ENCODE peak calls at places on chromosomes 11 and 22, in nine cellular contexts. R is NB4, V is erythroblast, L is Peyer's patch, J is lower leg skin, M is adrenal gland, W is GM12892, F is suprapubic skin, O is body of pancreas. U is an unnamed sample.

GRCh38 chr11:116427903-116428637 is 344.7 kb downstream of the BUD13 start:
- DNase-seq in R (no peak), O (no peak), J (no peak), V (no peak), L (no peak), M (no peak), F (no peak), W (no peak), U (no peak)

GRCh38 chr22:25567305-25567704 is 2.8 kb downstream of the GRK3 start:
- DNase-seq in V (peak), L (no peak), M (no peak), F (no peak), W (no peak), J (no peak), O (no peak), R (no peak), U (no peak)

GRCh38 chr11:12362857-12363256 is 14.5 kb upstream of the PARVA start:
- DNase-seq in O (no peak), W (no peak), F (no peak), R (no peak), M (no peak), L (no peak), V (no peak), J (no peak), U (no peak)

GRCh38 chr22:32967285-32968101 is 90.7 kb downstream of the SYN3 start:
- DNase-seq in R (no peak), F (no peak), J (peak), W (no peak), V (no peak), L (no peak), M (no peak), O (no peak), U (no peak)

GRCh38 chr11:88414385-88414861 is 76.9 kb upstream of the CTSC start:
- DNase-seq in L (no peak), F (no peak), W (no peak), R (peak), O (peak), M (peak), V (peak), J (no peak), U (no peak)

GRCh38 chr11:16280256-16280682 is 76.1 kb downstream of the SOX6 start:
- DNase-seq in M (no peak), R (no peak), F (no peak), J (no peak), W (no peak), V (peak), L (no peak), O (no peak), U (no peak)

GRCh38 chr22:49515486-49515885 is 312.2 kb downstream of the BRD1 start:
- DNase-seq in V (no peak), L (no peak), R (peak), O (no peak), F (no peak), M (no peak), W (no peak), J (peak), U (no peak)

GRCh38 chr11:94910779-94911178 is 62.6 kb downstream of the CWC15 start:
- DNase-seq in M (no peak), J (no peak), O (no peak), F (no peak), V (no peak), L (no peak), R (no peak), W (no peak), U (no peak)

GRCh38 chr11:119389611-119390254 is 8.2 kb upstream of the USP2 start:
- DNase-seq in R (no peak), J (no peak), L (no peak), V (peak), F (no peak), O (peak), M (no peak), W (no peak), U (no peak)

GRCh38 chr11:47923667-47924066 is 56.7 kb upstream of the PTPRJ start:
- DNase-seq in J (no peak), M (no peak), O (peak), R (no peak), V (no peak), W (no peak), L (no peak), F (no peak), U (no peak)

GRCh38 chr22:28369849-28370248 is 309.8 kb downstream of the TTC28 start:
- DNase-seq in R (no peak), J (no peak), M (no peak), L (no peak), F (no peak), W (no peak), O (no peak), V (peak), U (no peak)

GRCh38 chr22:29245626-29246385 is 22.0 kb downstream of the RHBDD3 start:
- DNase-seq in V (peak), R (peak), J (peak), O (peak), L (peak), F (no peak), M (peak), W (peak), U (peak)

GRCh38 chr11:116499396-116500001 is 273.3 kb downstream of the BUD13 start:
- DNase-seq in L (no peak), R (peak), V (peak), M (peak), W (peak), O (peak), J (peak), F (peak), U (peak)

GRCh38 chr11:2449548-2450320 is 4.9 kb downstream of the KCNQ1 start:
- DNase-seq in M (no peak), L (no peak), F (no peak), O (no peak), W (no peak), J (no peak), R (no peak), V (no peak), U (no peak)

GRCh38 chr11:35321532-35322320 is 97.6 kb downstream of the SLC1A2 start:
- DNase-seq in L (no peak), J (no peak), W (no peak), M (no peak), R (no peak), O (peak), V (no peak), F (no peak), U (no peak)

GRCh38 chr22:46142548-46143490 is 7.5 kb upstream of the PPARA start:
- DNase-seq in V (no peak), J (no peak), W (no peak), M (no peak), R (no peak), O (no peak), F (peak), L (no peak), U (no peak)

GRCh38 chr11:119093666-119093950 is 8.0 kb downstream of the DPAGT1 start:
- DNase-seq in O (no peak), F (no peak), W (no peak), J (no peak), M (no peak), R (no peak), V (peak), L (no peak), U (no peak)

GRCh38 chr22:35543702-35544101 is 3.1 kb downstream of the RASD2 start:
- DNase-seq in J (no peak), O (no peak), F (no peak), M (no peak), L (no peak), V (no peak), W (no peak), R (no peak), U (no peak)

GRCh38 chr11:36726420-36726819 is 128.4 kb upstream of the RAG2 start:
- DNase-seq in L (no peak), W (no peak), R (no peak), J (no peak), O (no peak), M (no peak), V (no peak), F (no peak), U (no peak)

GRCh38 chr11:36730761-36731160 is 132.7 kb upstream of the RAG2 start:
- DNase-seq in M (no peak), J (no peak), F (no peak), W (no peak), V (no peak), R (no peak), O (no peak), L (no peak), U (no peak)

GRCh38 chr11:36724742-36725387 is 126.8 kb upstream of the RAG2 start:
- DNase-seq in W (no peak), M (no peak), V (no peak), F (no peak), O (no peak), R (peak), L (no peak), J (no peak), U (no peak)

GRCh38 chr11:36729765-36730164 is 131.7 kb upstream of the RAG2 start:
- DNase-seq in R (no peak), L (no peak), M (no peak), V (no peak), J (no peak), F (no peak), O (no peak), W (no peak), U (no peak)
- TF ChIP-seq POLR2A in R (no peak), L (no peak), M (no peak), V (no peak), J (no peak), F (no peak), O (no peak), W (no peak), U (no peak)

DNA sequence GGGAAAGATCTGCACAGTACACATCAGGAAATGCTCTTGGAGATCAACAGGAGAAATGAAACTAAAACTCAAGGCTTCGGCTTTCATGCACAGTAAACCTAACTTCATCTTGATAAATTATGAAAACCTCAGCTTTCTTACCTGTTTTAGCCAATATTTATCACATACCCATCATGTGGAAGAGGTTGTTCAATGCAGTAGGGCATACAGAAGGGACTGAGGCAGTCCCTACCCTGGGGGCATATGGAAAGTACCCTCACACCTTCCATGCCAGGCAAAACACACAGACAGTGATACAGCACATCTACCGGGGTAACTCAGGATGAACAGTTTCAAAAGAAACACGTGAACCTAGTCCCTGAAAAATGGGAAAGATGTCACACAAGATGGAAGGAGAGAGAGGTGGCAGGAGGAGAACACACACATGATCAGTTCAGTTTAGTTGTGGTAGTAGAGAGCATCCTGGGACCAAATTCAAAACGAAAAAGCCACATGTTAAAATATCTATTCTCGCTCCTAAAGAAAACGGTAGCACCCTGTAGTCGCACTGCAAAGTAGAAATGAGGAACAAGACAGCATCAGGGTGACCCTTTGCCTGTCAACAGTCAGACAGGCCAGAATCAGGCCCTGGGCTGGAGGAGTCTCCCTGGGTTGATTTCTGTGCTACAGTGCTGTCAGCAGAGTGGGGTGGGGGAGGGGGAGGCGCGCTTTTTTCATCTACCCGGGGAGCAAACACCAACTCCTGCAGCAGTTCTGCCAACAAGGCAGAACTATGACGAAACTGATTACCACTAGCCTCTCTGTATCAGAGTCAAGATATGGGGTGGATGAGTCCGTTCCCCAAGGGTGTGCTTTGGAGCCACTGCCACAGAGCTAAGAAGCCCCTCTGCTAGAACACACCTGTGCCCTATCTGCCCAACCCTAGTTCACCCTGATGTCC is 1.3 kb downstream of the HIRA start:
- DNase-seq in R (peak), W (peak), F (no peak), V (peak), M (peak), J (no peak), O (peak), L (peak), U (peak)
- TF ChIP-seq POLR2A in R (no peak), W (no peak), F (no peak), V (peak), M (peak), J (no peak), O (no peak), L (no peak), U (no peak)

GRCh38 chr22:42432020-42432596 is at the start of gene NFAM1:
- DNase-seq in O (peak), J (no peak), M (no peak), R (peak), W (no peak), V (no peak), L (peak), F (no peak), U (no peak)
- TF ChIP-seq POLR2A in O (peak), J (no peak), M (no peak), R (peak), W (no peak), V (no peak), L (no peak), F (no peak), U (no peak)

DNA sequence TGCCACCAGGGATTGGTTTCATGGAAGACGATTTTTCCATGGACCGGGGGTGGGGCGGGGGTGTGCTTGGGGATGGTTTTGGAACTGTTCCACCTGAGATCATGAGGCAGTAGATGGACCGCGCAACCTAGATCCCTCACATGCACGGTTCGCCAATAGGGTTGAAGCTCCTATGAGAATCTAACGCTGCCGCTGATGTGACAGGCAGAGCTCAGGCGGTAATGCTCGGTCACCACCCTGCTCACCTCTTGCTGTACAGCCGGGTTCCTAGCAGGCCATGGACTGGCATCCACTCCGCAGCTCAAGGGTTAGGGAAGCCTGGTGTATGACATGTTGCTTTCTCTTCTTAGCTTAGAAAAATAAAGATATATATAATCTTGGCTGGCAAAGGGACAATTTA is 22.0 kb downstream of the RBX1 start:
- DNase-seq in F (no peak), O (no peak), R (no peak), W (no peak), J (no peak), L (no peak), M (no peak), V (no peak), U (no peak)
- TF ChIP-seq POLR2A in F (no peak), O (no peak), R (no peak), W (no peak), J (no peak), L (no peak), M (no peak), V (no peak), U (no peak)

DNA sequence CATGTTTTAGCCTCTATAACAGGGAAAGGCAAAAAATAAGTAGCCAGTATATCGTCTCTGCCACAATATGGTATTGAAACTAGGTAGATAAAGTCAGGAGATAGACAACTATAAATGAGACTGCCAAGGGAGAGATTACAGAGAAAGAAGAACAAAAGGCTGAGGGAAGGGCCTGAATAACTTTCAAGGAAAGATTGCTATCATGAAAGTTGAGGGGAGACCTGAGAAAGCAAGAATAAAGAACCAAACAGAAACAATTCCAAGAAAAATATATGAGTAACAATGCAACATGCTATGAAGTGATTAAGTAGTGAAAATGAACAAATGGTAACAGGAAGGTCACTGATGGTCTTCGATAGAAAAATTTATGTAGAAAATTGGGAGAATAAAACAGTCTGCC is 690.1 kb downstream of the METTL15 start:
- DNase-seq in W (no peak), L (no peak), M (no peak), R (no peak), V (no peak), J (no peak), O (no peak), F (no peak), U (no peak)
- TF ChIP-seq POLR2A in W (no peak), L (no peak), M (no peak), R (no peak), V (no peak), J (no peak), O (no peak), F (no peak), U (no peak)

DNA sequence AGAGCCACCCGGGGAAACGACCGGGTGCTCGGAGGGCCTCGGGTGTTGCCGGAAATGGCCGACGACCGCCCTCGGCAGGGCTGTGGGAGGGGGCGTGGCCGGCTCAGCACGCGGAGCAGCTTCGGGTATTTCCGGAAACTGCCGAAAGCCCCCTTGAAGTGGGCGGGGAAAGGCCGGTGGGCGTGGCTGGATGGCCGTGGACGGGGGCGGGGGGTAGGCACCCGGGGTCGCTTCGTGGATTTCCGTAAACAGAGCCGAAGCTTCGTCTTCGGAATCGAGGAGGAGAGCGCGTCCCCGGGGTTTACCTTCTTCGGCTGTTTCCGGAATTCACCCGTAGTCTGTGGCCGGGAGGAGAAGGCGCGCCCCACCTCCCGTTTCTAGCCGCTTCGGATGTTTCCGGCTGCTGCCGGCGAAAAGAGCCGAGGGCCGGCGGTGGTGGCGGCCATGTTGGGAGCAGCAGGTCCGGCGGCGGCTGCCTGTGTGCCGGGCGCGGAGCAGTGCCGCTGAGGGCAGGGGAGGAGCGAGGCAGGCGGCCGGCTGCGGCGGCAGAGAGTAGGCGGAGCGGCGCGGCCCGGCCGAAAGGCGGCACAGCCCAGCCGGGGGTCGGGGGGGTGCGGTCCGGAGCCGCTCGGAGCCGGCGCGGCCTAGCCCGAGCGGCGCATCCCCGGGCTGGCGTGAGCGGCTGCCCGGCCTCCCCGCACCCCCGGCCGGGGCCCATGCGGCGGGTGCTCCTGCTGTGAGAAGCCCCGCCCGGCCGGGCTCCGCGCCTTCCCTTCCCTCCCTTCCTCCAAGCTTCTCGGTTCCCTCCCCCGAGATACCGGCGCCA is at the start of gene MARK2:
- DNase-seq in R (peak), J (peak), W (peak), F (peak), V (peak), M (peak), L (peak), O (peak), U (peak)
- TF ChIP-seq POLR2A in R (peak), J (no peak), W (peak), F (peak), V (peak), M (peak), L (peak), O (peak), U (peak)

DNA sequence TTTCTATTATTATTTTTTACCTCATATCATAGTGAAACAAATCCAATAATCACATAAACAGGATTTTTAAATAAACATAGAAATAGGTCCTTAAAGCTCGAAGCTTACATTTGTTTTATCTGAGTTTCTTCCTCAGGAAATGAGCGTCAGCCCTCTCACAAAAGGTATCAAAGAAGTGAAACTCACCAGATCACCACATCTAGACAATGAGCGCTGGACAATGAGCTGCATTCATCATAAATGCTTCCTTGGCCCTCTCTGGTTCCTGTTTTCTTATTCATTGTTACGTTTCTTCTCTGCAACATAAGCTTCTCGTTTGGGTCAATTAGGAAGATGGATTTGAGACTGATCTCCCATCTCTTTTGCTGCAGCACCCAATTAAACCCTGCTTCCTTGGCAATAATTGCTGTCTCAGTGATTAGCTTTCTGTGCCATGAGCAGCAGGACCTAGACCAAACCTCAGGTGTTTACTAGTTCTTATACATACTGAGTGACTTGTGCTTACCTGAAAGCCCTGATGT is 649.9 kb upstream of the LUZP2 start:
- DNase-seq in F (no peak), V (no peak), M (no peak), R (no peak), O (no peak), W (no peak), L (no peak), J (no peak), U (no peak)
- TF ChIP-seq POLR2A in F (no peak), V (no peak), M (no peak), R (no peak), O (no peak), W (no peak), L (no peak), J (no peak), U (no peak)

GRCh38 chr22:37032535-37033460 is 13.3 kb downstream of the MPST start:
- DNase-seq in R (peak), L (no peak), O (peak), W (no peak), M (no peak), J (no peak), V (peak), F (no peak), U (no peak)
- TF ChIP-seq POLR2A in R (no peak), L (peak), O (peak), W (no peak), M (no peak), J (no peak), V (no peak), F (no peak), U (no peak)

GRCh38 chr22:37126383-37126782 is 16.9 kb upstream of the TMPRSS6 start:
- DNase-seq in M (no peak), V (no peak), L (no peak), J (no peak), R (no peak), W (no peak), F (no peak), O (no peak), U (no peak)
- TF ChIP-seq POLR2A in M (no peak), V (no peak), L (no peak), J (no peak), R (no peak), W (no peak), F (no peak), O (no peak), U (no peak)